ENCODE peak calls at places on chromosomes 13 and 19, in four cellular contexts. V is HepG2, H is K562, Y is H1. C is an unnamed sample.

GRCh38 chr19:4591296-4591695 is 31.8 kb upstream of the SEMA6B start:
- DNase-seq in Y (no peak), H (no peak), V (no peak), C (no peak)

GRCh38 chr13:50284540-50284939 is 269.3 kb downstream of the KCNRG start:
- DNase-seq in Y (no peak), H (no peak), V (no peak), C (no peak)

GRCh38 chr19:15418112-15418587 is 638 bp downstream of the AKAP8L start:
- DNase-seq in V (no peak), Y (no peak), H (no peak), C (no peak)

GRCh38 chr13:41614671-41615519 is 157.5 kb downstream of the RGCC start:
- DNase-seq in V (no peak), H (no peak), Y (no peak), C (no peak)

GRCh38 chr19:15829277-15829770 is 13.9 kb upstream of the OR10H1 start:
- DNase-seq in H (no peak), V (no peak), Y (no peak), C (no peak)

GRCh38 chr19:41705393-41706174 is 2.8 kb upstream of the CEACAM5 start:
- DNase-seq in V (no peak), H (peak), Y (no peak), C (peak)

GRCh38 chr13:75170321-75170720 is 311.6 kb downstream of the TBC1D4 start:
- DNase-seq in V (no peak), Y (no peak), H (no peak), C (no peak)

GRCh38 chr19:45137179-45137761 is 23.5 kb downstream of the NKPD1 start:
- DNase-seq in H (no peak), V (no peak), Y (no peak), C (no peak)

GRCh38 chr13:99145461-99145860 is 55.2 kb upstream of the UBAC2 start:
- DNase-seq in Y (no peak), H (no peak), V (no peak), C (no peak)

GRCh38 chr13:65966991-65967451 is 1263.1 kb downstream of the PCDH9 start:
- DNase-seq in H (peak), V (peak), Y (peak), C (no peak)

GRCh38 chr13:109159650-109160309 is 530.4 kb downstream of the MYO16 start:
- DNase-seq in V (no peak), Y (no peak), H (no peak), C (no peak)

GRCh38 chr19:12792048-12792852 is 964 bp downstream of the JUNB start:
- DNase-seq in V (peak), H (peak), Y (no peak), C (peak)

GRCh38 chr19:32863841-32864240 is 5.7 kb downstream of the SLC7A9 start:
- DNase-seq in H (no peak), V (no peak), Y (no peak), C (no peak)

GRCh38 chr13:27556109-27556508 is 64.2 kb downstream of the LNX2 start:
- DNase-seq in V (no peak), Y (no peak), H (no peak), C (no peak)

GRCh38 chr19:2246801-2247361 is 2.2 kb upstream of the AMH start:
- DNase-seq in H (no peak), V (no peak), Y (no peak), C (no peak)

GRCh38 chr19:40604647-40605200 is 3.6 kb downstream of the LTBP4 start:
- DNase-seq in Y (no peak), H (peak), V (no peak), C (no peak)

GRCh38 chr19:1103691-1104451 is at the start of gene GPX4:
- DNase-seq in H (peak), Y (peak), V (peak), C (peak)

GRCh38 chr19:1102407-1103106 is 1.2 kb upstream of the GPX4 start:
- DNase-seq in V (peak), Y (no peak), H (no peak), C (no peak)

GRCh38 chr19:1105873-1106840 is 2.4 kb downstream of the GPX4 start:
- DNase-seq in H (no peak), V (no peak), Y (no peak), C (no peak)

GRCh38 chr19:1105217-1105872 is 1.6 kb downstream of the GPX4 start:
- DNase-seq in V (no peak), Y (no peak), H (no peak), C (no peak)

DNA sequence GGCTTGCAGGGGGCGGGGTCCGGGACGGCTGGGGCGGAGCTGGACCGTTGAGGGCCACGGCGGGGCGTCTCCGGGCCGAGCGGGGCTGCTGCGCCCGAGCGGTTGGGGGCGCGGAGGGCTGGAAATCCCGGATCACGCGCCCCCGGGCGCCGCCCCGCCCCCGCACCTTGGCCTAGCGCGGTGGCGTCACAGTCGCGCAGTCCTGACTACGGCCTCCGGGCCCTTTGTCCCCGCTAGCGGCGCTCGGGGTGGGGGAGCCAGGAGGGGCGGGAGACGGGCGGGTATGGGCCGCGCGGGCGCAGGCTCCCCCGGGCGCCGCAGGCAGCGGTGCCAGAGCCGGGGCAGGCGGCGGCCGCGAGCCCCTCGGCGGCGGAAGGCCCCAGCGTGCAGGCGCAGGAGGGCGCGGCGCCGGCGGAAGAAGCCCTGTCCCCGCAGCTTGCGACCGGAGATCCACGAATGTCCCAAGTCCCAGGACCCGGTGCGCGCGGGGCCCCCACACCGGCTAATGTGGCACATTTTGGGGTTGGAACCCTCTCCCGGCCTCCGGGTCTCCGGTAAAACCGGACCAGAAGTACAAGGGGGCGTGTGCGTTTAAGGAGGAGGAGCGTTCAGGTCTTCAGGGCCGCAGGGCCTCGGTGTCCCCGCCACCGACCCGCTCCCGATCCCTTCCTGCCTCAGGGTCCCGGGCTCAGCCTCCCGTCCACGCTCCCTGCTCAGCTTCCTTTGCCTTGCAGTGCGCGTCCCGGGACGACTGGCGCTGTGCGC is 840 bp downstream of the GPX4 start:
- DNase-seq in Y (no peak), H (peak), V (peak), C (peak)
- TF ChIP-seq CREB1 in Y (peak), H (peak), V (peak), C (no peak)

GRCh38 chr13:112968380-112968909 is 569 bp upstream of the MCF2L start:
- DNase-seq in V (no peak), H (no peak), Y (no peak), C (no peak)
- TF ChIP-seq ATF2 in V (no peak), H (no peak), Y (no peak), C (no peak)

GRCh38 chr13:71240906-71241305 is 626.1 kb downstream of the DACH1 start:
- DNase-seq in H (no peak), Y (no peak), V (no peak), C (no peak)
- TF ChIP-seq CREB1 in H (no peak), Y (no peak), V (no peak), C (no peak)

GRCh38 chr13:76489299-76489698 is 396.9 kb downstream of the KCTD12 start:
- DNase-seq in Y (no peak), V (no peak), H (no peak), C (no peak)
- TF ChIP-seq ATF2 in Y (no peak), V (no peak), H (no peak), C (no peak)

DNA sequence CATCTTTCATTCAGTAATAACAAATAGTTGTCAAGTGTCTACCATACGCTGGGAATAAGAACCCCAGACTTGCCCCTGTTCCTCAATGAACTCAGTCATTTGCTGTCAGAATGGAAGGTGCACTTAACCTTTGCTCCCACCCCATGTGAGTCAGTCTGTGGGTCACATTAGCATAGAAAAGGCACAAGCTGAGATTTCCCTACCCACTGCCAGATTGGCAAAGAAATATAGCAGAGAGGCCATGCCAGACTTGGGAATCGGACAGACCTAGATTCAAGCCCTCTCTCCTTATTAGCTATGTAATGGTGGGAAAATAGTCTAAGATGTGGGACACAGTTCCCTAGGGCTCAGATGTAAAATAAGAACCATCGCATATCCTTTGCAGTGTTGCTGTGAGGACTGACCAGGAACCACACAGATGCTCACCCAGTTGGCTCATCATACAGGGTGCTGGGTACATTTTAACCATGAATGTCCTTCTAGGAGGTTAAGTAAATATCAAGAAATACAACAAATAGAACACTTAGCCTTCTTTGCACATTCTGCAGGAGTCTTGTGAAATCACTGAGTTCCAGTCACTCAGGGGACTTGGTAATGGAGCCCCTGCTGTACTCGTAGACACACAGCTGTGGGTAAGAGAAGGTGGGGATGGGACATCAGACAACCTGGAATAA is 218.2 kb downstream of the FGF14 start:
- DNase-seq in V (no peak), H (no peak), Y (no peak), C (no peak)
- TF ChIP-seq CREB1 in V (no peak), H (no peak), Y (no peak), C (no peak)

GRCh38 chr19:31113250-31113685 is 236.0 kb downstream of the TSHZ3 start:
- DNase-seq in V (no peak), H (no peak), Y (no peak), C (no peak)
- TF ChIP-seq ATF2 in V (no peak), H (no peak), Y (no peak), C (no peak)